ENCODE peak calls at places on chromosomes 5 and 9, in eight cellular contexts. P is left ventricle myocardium inferior; I is SJSA1; T is MCF 10A; O is ELR; R is left cardiac atrium; A is SW480; H is stimulated activated CD4-positive, alpha-beta T cell treated with anti-CD3 and anti-CD28 coated beads, Interleukin-12 subunit alpha, Interleukin-12 subunit beta, amount 100 ng/mL, for 4 hours. L is an unnamed sample.

GRCh38 chr5:9621379-9621903 is 8.7 kb downstream of the TAS2R1 start:
- DNase-seq in I (peak; percentile 70), T (no peak), R (no peak), O (peak; percentile 22), H (no peak), A (no peak), P (no peak), L (no peak)

GRCh38 chr5:168288349-168289245 is 2.8 kb upstream of the WWC1 start:
- DNase-seq in O (no peak), T (peak; percentile 83), P (no peak), A (peak; percentile 97), I (no peak), H (no peak), R (no peak), L (no peak)

GRCh38 chr9:115643948-115644727 is 509.5 kb upstream of the PAPPA start:
- DNase-seq in O (no peak), R (no peak), A (no peak), T (peak; percentile 50), I (no peak), H (no peak), P (no peak), L (no peak)

GRCh38 chr5:10987881-10988504 is 227.0 kb upstream of the DAP start:
- DNase-seq in T (peak; percentile 70), O (peak; percentile 30), I (peak; percentile 58), H (peak; percentile 65), A (peak; percentile 70), R (peak; percentile 66), P (peak; percentile 76), L (peak; percentile 11)

GRCh38 chr5:66655395-66656324 is 59.5 kb downstream of the MAST4 start:
- DNase-seq in R (no peak), P (no peak), T (no peak), A (no peak), H (no peak), I (no peak), O (no peak), L (no peak)

GRCh38 chr5:149464796-149465489 is 85.9 kb upstream of the IL17B start:
- DNase-seq in P (no peak), A (no peak), T (no peak), I (no peak), H (no peak), O (peak; percentile 59), R (peak; percentile 51), L (no peak)

GRCh38 chr5:128092144-128092543 is 8.6 kb downstream of the SLC12A2 start:
- DNase-seq in R (no peak), H (no peak), O (no peak), I (no peak), P (no peak), T (no peak), A (no peak), L (no peak)

GRCh38 chr5:64680289-64680688 is 10.0 kb upstream of the SHISAL2B start:
- DNase-seq in T (peak; percentile 22), O (peak; percentile 39), H (no peak), P (no peak), I (no peak), R (no peak), A (no peak), L (no peak)

GRCh38 chr9:124164800-124165199 is 92.9 kb upstream of the NEK6 start:
- DNase-seq in O (no peak), R (peak; percentile 41), T (peak; percentile 25), P (peak; percentile 26), A (no peak), I (no peak), H (no peak), L (no peak)

GRCh38 chr5:9761706-9762105 is 131.6 kb upstream of the TAS2R1 start:
- DNase-seq in A (no peak), O (no peak), H (no peak), T (no peak), I (no peak), R (no peak), P (no peak), L (no peak)

GRCh38 chr5:37086466-37087178 is 162.6 kb downstream of the CPLANE1 start:
- DNase-seq in A (peak; percentile 74), P (no peak), O (peak; percentile 78), H (no peak), R (no peak), I (peak; percentile 55), T (no peak), L (no peak)

GRCh38 chr9:77764894-77765780 is 117.0 kb upstream of the GNA14 start:
- DNase-seq in I (no peak), A (peak; percentile 16), P (no peak), O (peak; percentile 68), R (no peak), H (no peak), T (peak; percentile 40), L (no peak)

GRCh38 chr5:97163360-97163764 is 19.7 kb downstream of the RIOK2 start:
- DNase-seq in T (peak; percentile 5), O (peak; percentile 42), H (no peak), R (no peak), A (no peak), P (no peak), I (no peak), L (no peak)

GRCh38 chr5:116564322-116564721 is 10.3 kb downstream of the SEMA6A start:
- DNase-seq in R (no peak), I (no peak), T (no peak), O (no peak), A (no peak), H (no peak), P (no peak), L (no peak)

GRCh38 chr5:143393516-143393915 is 10.0 kb downstream of the NR3C1 start:
- DNase-seq in H (no peak), R (no peak), T (peak; percentile 41), O (no peak), P (no peak), A (no peak), I (no peak), L (no peak)

GRCh38 chr9:588952-589351 is 252.5 kb upstream of the DMRT1 start:
- DNase-seq in P (no peak), A (no peak), H (no peak), R (no peak), O (no peak), I (no peak), T (no peak), L (no peak)

GRCh38 chr5:95406426-95407093 is 15.4 kb downstream of the FAM81B start:
- DNase-seq in R (peak; percentile 16), A (no peak), H (no peak), P (no peak), T (peak; percentile 13), O (peak; percentile 34), I (no peak), L (no peak)

GRCh38 chr5:88761269-88761880 is 121.6 kb downstream of the MEF2C start:
- DNase-seq in A (no peak), R (no peak), P (no peak), H (no peak), O (peak; percentile 33), I (no peak), T (no peak), L (no peak)

GRCh38 chr5:151924564-151925395 is at the start of gene GLRA1:
- DNase-seq in I (peak; percentile 58), H (peak; percentile 49), T (peak; percentile 70), R (peak; percentile 64), P (peak; percentile 45), O (peak; percentile 56), A (peak; percentile 30), L (peak; percentile 4)

GRCh38 chr5:100520348-100520747 is 14.8 kb upstream of the FAM174A start:
- DNase-seq in P (no peak), T (peak; percentile 32), H (no peak), R (no peak), I (no peak), O (no peak), A (no peak), L (no peak)

GRCh38 chr5:149936700-149937091 is 7.9 kb downstream of the PDE6A start:
- DNase-seq in P (no peak), T (peak; percentile 27), I (no peak), H (no peak), R (no peak), A (no peak), O (peak; percentile 42), L (no peak)

GRCh38 chr9:70504814-70505213 is 90.4 kb upstream of the KLF9 start:
- DNase-seq in P (no peak), R (no peak), A (no peak), T (no peak), H (no peak), I (no peak), O (no peak), L (no peak)

GRCh38 chr9:83066771-83067170 is 3.8 kb upstream of the RASEF start:
- DNase-seq in O (peak; percentile 82), I (no peak), T (peak; percentile 85), H (no peak), R (no peak), P (no peak), A (no peak), L (no peak)

GRCh38 chr5:177302354-177303110 is 987 bp downstream of the RAB24 start:
- DNase-seq in A (no peak), H (no peak), I (no peak), P (no peak), O (peak; percentile 46), R (no peak), T (peak; percentile 20), L (no peak)

GRCh38 chr5:68071243-68071642 is 144.3 kb upstream of the PIK3R1 start:
- DNase-seq in P (no peak), A (no peak), I (no peak), O (no peak), R (no peak), H (no peak), T (no peak), L (no peak)

GRCh38 chr5:6197427-6197826 is 180.9 kb downstream of the MED10 start:
- DNase-seq in O (peak; percentile 3), P (no peak), I (no peak), H (no peak), T (no peak), A (no peak), R (no peak), L (no peak)

GRCh38 chr9:113705306-113705937 is 170.7 kb upstream of the ZNF618 start:
- DNase-seq in P (no peak), T (no peak), I (no peak), A (no peak), H (no peak), O (no peak), R (no peak), L (no peak)

GRCh38 chr9:89482056-89482784 is 15.7 kb downstream of the SEMA4D start:
- DNase-seq in O (no peak), H (no peak), P (no peak), I (no peak), T (no peak), R (no peak), A (no peak), L (no peak)

GRCh38 chr5:456351-457194 is 13.6 kb downstream of the EXOC3 start:
- DNase-seq in T (no peak), A (no peak), H (no peak), I (peak; percentile 52), O (no peak), R (peak; percentile 14), P (peak; percentile 6), L (no peak)

GRCh38 chr5:87020099-87020934 is 247.4 kb upstream of the RASA1 start:
- DNase-seq in H (peak; percentile 2), P (peak; percentile 27), A (peak; percentile 30), R (peak; percentile 24), O (peak; percentile 24), T (no peak), I (no peak), L (no peak)

GRCh38 chr9:133374612-133375115 is 1.2 kb downstream of the SURF4 start:
- DNase-seq in T (no peak), A (no peak), I (no peak), R (no peak), P (no peak), O (peak; percentile 82), H (no peak), L (no peak)

GRCh38 chr5:16932401-16932800 is 3.7 kb downstream of the MYO10 start:
- DNase-seq in P (no peak), T (no peak), H (no peak), R (no peak), A (no peak), O (no peak), I (no peak), L (no peak)

GRCh38 chr5:39231705-39232525 is 12.6 kb upstream of the FYB1 start:
- DNase-seq in O (peak; percentile 69), H (no peak), A (no peak), T (peak; percentile 41), I (no peak), R (no peak), P (no peak), L (no peak)

GRCh38 chr9:3528466-3528865 is 2.7 kb upstream of the RFX3 start:
- DNase-seq in O (no peak), H (peak; percentile 37), R (no peak), A (no peak), I (no peak), T (no peak), P (no peak), L (peak; percentile 42)